ENCODE peak calls at places on chromosomes 5 and 9, in seven cellular contexts. L, U, N, Y, R, P and M are unnamed samples.

GRCh38 chr5:67094476-67095300 is 101.9 kb downstream of the CD180 start:
- DNase-seq in Y (no peak), U (peak; percentile 12), P (no peak), R (peak; percentile 27), N (no peak), L (no peak), M (no peak)

GRCh38 chr5:37776826-37777225 is 63.0 kb downstream of the GDNF start:
- DNase-seq in N (no peak), Y (no peak), P (no peak), U (no peak), L (no peak), R (peak; percentile 91), M (no peak)

GRCh38 chr9:135126480-135127187 is 39.2 kb downstream of the OLFM1 start:
- DNase-seq in N (peak; percentile 83), R (no peak), Y (no peak), P (no peak), L (no peak), U (no peak), M (no peak)

GRCh38 chr9:136361757-136362449 is 1.6 kb downstream of the DNLZ start:
- DNase-seq in R (no peak), N (no peak), P (no peak), L (no peak), U (no peak), Y (no peak), M (no peak)

GRCh38 chr5:14270212-14270702 is 127.1 kb downstream of the TRIO start:
- DNase-seq in Y (peak; percentile 54), R (peak; percentile 44), L (no peak), U (peak; percentile 78), N (peak; percentile 92), P (no peak), M (peak; percentile 95)

GRCh38 chr9:76574171-76574767 is 115.3 kb downstream of the GCNT1 start:
- DNase-seq in P (no peak), L (no peak), R (no peak), N (no peak), Y (no peak), U (no peak), M (no peak)

GRCh38 chr9:99226054-99226453 is 4.0 kb downstream of the SEC61B start:
- DNase-seq in Y (no peak), L (no peak), U (no peak), P (no peak), R (no peak), N (no peak), M (no peak)

GRCh38 chr9:121609845-121610637 is 41.4 kb upstream of the DAB2IP start:
- DNase-seq in L (no peak), P (no peak), R (no peak), Y (no peak), U (peak; percentile 53), N (no peak), M (peak; percentile 50)

GRCh38 chr9:71647094-71647591 is 121.2 kb downstream of the CEMIP2 start:
- DNase-seq in N (peak; percentile 4), L (no peak), P (no peak), R (no peak), U (peak; percentile 59), Y (no peak), M (peak; percentile 65)

GRCh38 chr5:118548761-118549160 is 439.6 kb downstream of the DTWD2 start:
- DNase-seq in U (peak; percentile 12), P (no peak), L (no peak), N (no peak), Y (no peak), R (peak; percentile 67), M (peak; percentile 24)

GRCh38 chr5:124519396-124519795 is 227.0 kb downstream of the ZNF608 start:
- DNase-seq in L (no peak), P (no peak), U (no peak), Y (no peak), N (peak; percentile 96), R (peak; percentile 64), M (peak; percentile 31)

GRCh38 chr9:35731415-35732184 is 395 bp downstream of the TLN1 start:
- DNase-seq in P (no peak), R (no peak), N (no peak), Y (no peak), L (no peak), U (no peak), M (peak; percentile 16)

GRCh38 chr9:125821078-125821477 is 73.9 kb downstream of the PBX3 start:
- DNase-seq in L (no peak), N (no peak), R (no peak), Y (no peak), P (no peak), U (no peak), M (no peak)

GRCh38 chr5:3394877-3395599 is 200.6 kb upstream of the IRX1 start:
- DNase-seq in P (no peak), L (no peak), U (no peak), R (no peak), Y (no peak), N (peak; percentile 1), M (no peak)

GRCh38 chr9:127858041-127858512 is 3.6 kb upstream of the ENG start:
- DNase-seq in U (no peak), R (no peak), P (no peak), L (no peak), Y (no peak), N (no peak), M (no peak)

GRCh38 chr5:43874772-43875171 is 271.8 kb downstream of the NNT start:
- DNase-seq in U (no peak), P (no peak), N (no peak), Y (no peak), L (no peak), R (peak; percentile 36), M (peak; percentile 44)

GRCh38 chr9:114150608-114151007 is 4.7 kb upstream of the COL27A1 start:
- DNase-seq in Y (no peak), R (no peak), P (no peak), N (no peak), L (no peak), U (no peak), M (no peak)

GRCh38 chr9:16030513-16031185 is 477.8 kb downstream of the CCDC171 start:
- DNase-seq in R (peak; percentile 66), N (no peak), U (peak; percentile 93), L (no peak), Y (peak; percentile 42), P (no peak), M (peak; percentile 95)

GRCh38 chr9:95091971-95092320 is 225.6 kb downstream of the FANCC start:
- DNase-seq in R (no peak), L (no peak), P (no peak), N (no peak), U (no peak), Y (no peak), M (peak; percentile 64)

GRCh38 chr5:116585227-116585626 is 10.6 kb upstream of the SEMA6A start:
- DNase-seq in R (no peak), Y (no peak), U (no peak), P (no peak), N (no peak), L (no peak), M (no peak)

GRCh38 chr5:133202066-133202665 is 150.4 kb downstream of the HSPA4 start:
- DNase-seq in Y (no peak), N (no peak), L (no peak), U (no peak), P (no peak), R (no peak), M (no peak)

GRCh38 chr9:114538241-114538640 is 33.0 kb upstream of the WHRN start:
- DNase-seq in R (no peak), L (no peak), P (no peak), Y (peak; percentile 21), U (no peak), N (no peak), M (peak; percentile 15)

GRCh38 chr5:53369681-53370080 is 110.7 kb upstream of the FST start:
- DNase-seq in N (no peak), Y (no peak), P (no peak), U (no peak), L (no peak), R (no peak), M (no peak)

GRCh38 chr9:75001719-75002421 is 26.2 kb downstream of the CARNMT1 start:
- DNase-seq in N (peak; percentile 89), P (no peak), Y (peak; percentile 38), R (peak; percentile 39), U (peak; percentile 74), L (no peak), M (peak; percentile 54)

GRCh38 chr5:129460121-129460950 is at the start of gene ADAMTS19:
- DNase-seq in R (no peak), P (no peak), N (no peak), L (no peak), U (peak; percentile 20), Y (peak; percentile 65), M (no peak)

GRCh38 chr9:92098638-92099037 is 16.6 kb downstream of the SPTLC1 start:
- DNase-seq in N (no peak), Y (no peak), R (no peak), L (no peak), U (no peak), P (no peak), M (no peak)

GRCh38 chr5:180604271-180604670 is 13.0 kb upstream of the SCGB3A1 start:
- DNase-seq in U (no peak), P (no peak), Y (no peak), N (no peak), L (no peak), R (no peak), M (no peak)

GRCh38 chr9:127488946-127489345 is 37.6 kb downstream of the LRSAM1 start:
- DNase-seq in U (no peak), N (no peak), Y (no peak), P (no peak), L (no peak), R (no peak), M (no peak)

GRCh38 chr9:129010267-129010975 is 17.7 kb downstream of the SH3GLB2 start:
- DNase-seq in L (no peak), N (no peak), R (no peak), P (no peak), U (no peak), Y (no peak), M (no peak)

GRCh38 chr5:79929095-79929494 is 62.0 kb downstream of the MTX3 start:
- DNase-seq in R (no peak), N (peak; percentile 15), Y (no peak), L (no peak), P (no peak), U (no peak), M (no peak)

GRCh38 chr9:105157178-105157583 is 87.3 kb upstream of the SLC44A1 start:
- DNase-seq in R (peak; percentile 64), Y (peak; percentile 61), U (peak; percentile 69), L (no peak), P (no peak), N (peak; percentile 74), M (peak; percentile 79)

GRCh38 chr5:88667187-88668141 is 215.5 kb downstream of the MEF2C start:
- DNase-seq in R (no peak), L (no peak), P (no peak), U (no peak), Y (no peak), N (peak; percentile 67), M (peak; percentile 47)

GRCh38 chr9:16626577-16627130 is 243.8 kb downstream of the BNC2 start:
- DNase-seq in P (no peak), R (no peak), U (peak; percentile 80), N (peak; percentile 83), L (no peak), Y (no peak), M (peak; percentile 76)

GRCh38 chr5:80752427-80752826 is 97.6 kb upstream of the DHFR start:
- DNase-seq in L (no peak), Y (no peak), R (no peak), U (no peak), P (no peak), N (no peak), M (no peak)

GRCh38 chr9:111891910-111892499 is 4.6 kb upstream of the UGCG start:
- DNase-seq in Y (peak; percentile 59), R (no peak), N (no peak), L (no peak), P (no peak), U (no peak), M (no peak)

GRCh38 chr9:100437860-100438805 is 11.2 kb downstream of the MSANTD3 start:
- DNase-seq in Y (peak; percentile 60), U (peak; percentile 76), L (no peak), N (peak; percentile 65), R (peak; percentile 21), P (peak; percentile 44), M (peak; percentile 64)

GRCh38 chr5:45725537-45725936 is 29.4 kb upstream of the HCN1 start:
- DNase-seq in U (no peak), N (no peak), P (no peak), L (no peak), Y (no peak), R (no peak), M (no peak)